ENCODE peak calls at places on chromosomes 16 and 17, in eight cellular contexts. J is SK-N-SH, K is neural progenitor cell, E is MM.1S, S is GM23248, U is PC-3, D is GM23338, Y is HCT116. C is an unnamed sample.

GRCh38 chr16:71600822-71601221 is 23.9 kb upstream of the TAT start:
- DNase-seq in U (no peak), D (no peak), K (no peak), E (no peak), J (no peak), S (no peak), Y (no peak), C (no peak)

GRCh38 chr16:29141586-29142324 is 156.9 kb downstream of the LAT start:
- DNase-seq in J (no peak), E (no peak), K (no peak), U (no peak), S (no peak), Y (no peak), D (no peak), C (no peak)

GRCh38 chr17:15978606-15979005 is 20.9 kb downstream of the ZSWIM7 start:
- DNase-seq in E (no peak), S (no peak), Y (no peak), U (no peak), D (no peak), J (no peak), K (no peak), C (no peak)

GRCh38 chr16:75821117-75821516 is 94.8 kb upstream of the CPHXL start:
- DNase-seq in S (no peak), U (no peak), E (no peak), Y (no peak), J (no peak), D (no peak), K (no peak), C (no peak)

GRCh38 chr17:1592751-1593629 is 30.4 kb upstream of the PITPNA start:
- DNase-seq in D (no peak), J (no peak), K (no peak), S (no peak), U (no peak), Y (no peak), E (peak; percentile 91), C (peak; percentile 84)

GRCh38 chr16:54490089-54490488 is 203.5 kb upstream of the IRX3 start:
- DNase-seq in K (no peak), S (no peak), Y (no peak), D (no peak), U (no peak), E (no peak), J (no peak), C (no peak)

GRCh38 chr17:28100936-28101335 is 58.5 kb downstream of the NLK start:
- DNase-seq in E (no peak), S (no peak), J (no peak), K (no peak), Y (no peak), D (no peak), U (no peak), C (no peak)

GRCh38 chr17:77208217-77208808 is 67.5 kb downstream of the SEC14L1 start:
- DNase-seq in S (peak; percentile 82), K (peak; percentile 45), U (no peak), J (no peak), E (peak; percentile 62), D (peak; percentile 22), Y (no peak), C (peak; percentile 74)

GRCh38 chr16:62383941-62384340 is 347.7 kb upstream of the CDH8 start:
- DNase-seq in E (no peak), Y (no peak), S (no peak), J (no peak), U (no peak), D (no peak), K (no peak), C (no peak)

GRCh38 chr17:40303706-40304450 is 5.1 kb upstream of the RARA start:
- DNase-seq in S (peak; percentile 96), D (no peak), U (no peak), E (no peak), Y (no peak), J (peak; percentile 56), K (no peak), C (peak; percentile 74)

GRCh38 chr16:820730-821129 is 20.2 kb upstream of the GNG13 start:
- DNase-seq in Y (no peak), U (no peak), S (no peak), E (no peak), K (peak; percentile 89), D (no peak), J (no peak), C (no peak)

GRCh38 chr17:59439261-59439660 is 107.8 kb downstream of the YPEL2 start:
- DNase-seq in D (peak; percentile 22), K (no peak), S (no peak), Y (no peak), J (no peak), E (no peak), U (no peak), C (no peak)

GRCh38 chr17:30548189-30548588 is 71.0 kb downstream of the GOSR1 start:
- DNase-seq in Y (no peak), J (no peak), E (no peak), D (no peak), S (no peak), U (no peak), K (no peak), C (no peak)

GRCh38 chr17:30549864-30550511 is 72.8 kb downstream of the GOSR1 start:
- DNase-seq in U (peak; percentile 10), D (no peak), J (no peak), K (no peak), Y (no peak), S (no peak), E (no peak), C (no peak)

GRCh38 chr17:30551666-30552339 is 74.6 kb downstream of the GOSR1 start:
- DNase-seq in E (no peak), S (no peak), U (no peak), J (no peak), K (no peak), D (no peak), Y (no peak), C (no peak)

GRCh38 chr17:30552994-30553565 is 75.9 kb downstream of the GOSR1 start:
- DNase-seq in U (no peak), J (no peak), D (no peak), K (no peak), E (no peak), Y (no peak), S (no peak), C (no peak)

DNA sequence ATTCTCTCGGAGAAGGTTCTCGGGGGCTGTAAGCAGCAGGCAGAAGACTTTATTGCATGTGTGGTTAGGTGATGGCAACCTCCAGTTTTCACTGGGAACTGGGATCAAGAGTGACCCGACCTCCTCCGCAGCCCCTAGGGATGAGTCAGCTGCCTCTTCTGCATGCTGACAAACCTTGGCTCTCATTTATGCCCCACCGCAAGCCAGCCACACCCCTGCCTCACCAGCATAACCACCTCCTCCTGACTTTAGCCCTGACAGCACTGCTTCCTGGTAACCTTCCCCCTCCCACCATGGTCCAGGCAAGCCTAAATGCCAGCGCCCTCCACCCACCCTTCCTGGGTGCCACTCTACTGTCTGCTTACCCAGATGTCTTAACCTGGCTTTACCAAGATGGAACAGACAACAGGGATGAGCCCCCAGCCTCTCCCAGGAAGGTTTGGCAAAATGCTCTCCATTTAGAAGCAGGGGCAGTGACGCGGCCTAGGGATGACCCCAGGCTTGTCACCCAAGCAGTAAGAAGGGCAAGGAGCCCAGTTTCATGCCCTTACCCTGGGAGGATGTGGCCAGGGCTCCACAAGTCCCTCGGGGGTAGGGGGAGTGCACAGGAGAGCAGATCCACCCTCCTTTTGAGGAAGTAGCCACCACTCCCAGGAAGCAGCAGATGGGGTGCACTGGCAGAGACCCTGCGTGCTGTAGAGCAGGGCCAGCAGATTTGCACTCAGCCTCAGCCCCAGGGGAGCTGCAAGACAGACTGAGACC is 73.5 kb downstream of the GOSR1 start:
- DNase-seq in E (no peak), D (no peak), J (no peak), K (no peak), Y (peak; percentile 40), S (peak; percentile 35), U (peak; percentile 64), C (no peak)
- TF ChIP-seq EZH2phosphoT487 in E (no peak), D (no peak), J (no peak), K (no peak), Y (no peak), S (no peak), U (no peak), C (no peak)

GRCh38 chr17:41615454-41615853 is 2.9 kb upstream of the KRT16 start:
- DNase-seq in Y (peak; percentile 32), S (peak; percentile 29), E (no peak), U (peak; percentile 55), J (no peak), K (peak; percentile 34), D (peak; percentile 62), C (peak; percentile 57)

GRCh38 chr17:41619162-41619933 is 5.0 kb downstream of the KRT17 start:
- DNase-seq in Y (no peak), U (no peak), K (no peak), E (no peak), D (no peak), J (no peak), S (no peak), C (no peak)

GRCh38 chr17:41618341-41619161 is 5.8 kb downstream of the KRT17 start:
- DNase-seq in J (no peak), U (peak; percentile 37), D (no peak), E (no peak), K (no peak), S (no peak), Y (no peak), C (no peak)

GRCh38 chr17:41617698-41618097 is 5.1 kb upstream of the KRT16 start:
- DNase-seq in D (no peak), S (no peak), E (no peak), Y (no peak), J (no peak), K (no peak), U (no peak), C (no peak)

DNA sequence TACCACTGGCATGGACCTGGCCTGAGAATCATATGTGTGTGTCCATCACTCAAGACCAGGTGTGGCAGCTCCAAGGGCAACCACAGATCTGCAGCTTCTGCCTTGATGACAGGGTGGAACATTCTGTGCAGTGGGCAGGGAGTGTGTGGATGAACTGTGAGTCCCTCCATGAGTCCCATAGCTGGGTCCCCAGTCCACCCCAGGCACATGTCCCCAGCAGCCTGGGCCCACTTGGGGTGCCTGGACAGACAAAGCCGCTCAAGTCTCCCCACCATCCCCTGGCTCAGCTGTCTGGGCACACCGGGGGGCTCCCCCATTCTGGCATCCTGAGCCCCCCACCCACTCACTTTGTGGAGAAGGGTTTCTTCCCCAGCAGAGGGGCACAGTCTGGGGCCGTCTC is 4.6 kb upstream of the KRT16 start:
- DNase-seq in U (no peak), S (no peak), D (no peak), K (no peak), E (no peak), Y (no peak), J (no peak), C (no peak)
- H3K27me3 ChIP-seq in U (no peaks in the 10 kb centered on the region), S (no peaks in the 10 kb centered on the region), D (no peaks in the 10 kb centered on the region), K (no peaks in the 10 kb centered on the region), E (peaks cover 54% of the 10 kb centered on the region), Y (no peaks in the 10 kb centered on the region), J (no peaks in the 10 kb centered on the region), C (no peaks in the 10 kb centered on the region)

GRCh38 chr16:8576141-8577004 is 13.9 kb downstream of the TMEM114 start:
- DNase-seq in Y (no peak), D (no peak), E (no peak), U (no peak), J (no peak), S (no peak), K (no peak), C (no peak)
- H2AFZ ChIP-seq in Y (no peak overlapping the region), D (no peak overlapping the region), E (no peak overlapping the region), U (no peak overlapping the region), J (no peak overlapping the region), S (no peak overlapping the region), K (no peak overlapping the region), C (no peak overlapping the region)

DNA sequence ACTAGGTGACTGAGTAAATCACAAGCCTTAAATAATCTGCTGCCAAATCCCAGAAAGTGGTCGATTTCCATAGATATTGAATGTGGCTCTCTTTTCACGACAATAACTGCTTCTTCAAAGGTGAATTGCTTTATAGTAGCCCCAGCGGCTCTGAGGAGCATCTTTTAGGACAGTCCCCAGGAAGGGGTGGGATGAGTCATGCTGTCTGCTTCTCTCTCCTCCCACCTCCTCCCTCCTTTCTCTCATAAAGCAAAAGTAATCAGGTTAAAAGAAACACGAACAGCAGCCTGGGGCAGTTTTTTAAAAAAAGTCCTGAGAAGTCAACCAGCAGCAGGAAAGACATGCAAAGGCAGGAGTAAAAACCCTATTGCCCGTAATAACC is 1.8 kb downstream of the KIAA0513 start:
- DNase-seq in S (peak; percentile 86), Y (no peak), K (no peak), E (peak; percentile 17), U (peak; percentile 87), J (peak; percentile 45), D (no peak), C (peak; percentile 69)
- TF ChIP-seq EZH2phosphoT487 in S (no peak), Y (no peak), K (no peak), E (no peak), U (no peak), J (no peak), D (no peak), C (no peak)

C was measured in hepatocyte.